ENCODE peak calls at places on chromosome 19, in nine cellular contexts. One of them, this sample, is unnamed.

GRCh38 chr19:16530540-16531379 is 11.5 kb downstream of the CHERP start:
- DNase-seq in amniotic stem cell: no peak
- DNase-seq in activated T-cell treated with anti-CD3 and anti-CD28 coated beads, Interleukin-2, amount 50 U/mL, for 1 hour: no peak
- DNase-seq in stimulated activated CD8-positive, alpha-beta memory T cell treated with anti-CD3 and anti-CD28 coated beads, Interleukin-2, amount 100 ng/mL, for 1 hour: no peak
- DNase-seq in foreskin keratinocyte: no peak
- DNase-seq in ELR: no peak
- DNase-seq in stimulated activated CD4-positive, alpha-beta T cell treated with anti-CD3 and anti-CD28 coated beads, Interleukin-4, amount 100 ng/mL, for 1 hour: no peak
- DNase-seq in NCI-H2171: no peak
- DNase-seq in testis: no peak
- DNase-seq in this sample: no peak

GRCh38 chr19:48461982-48462655 is 6.7 kb downstream of the KCNJ14 start:
- DNase-seq in amniotic stem cell: no peak
- DNase-seq in activated T-cell treated with anti-CD3 and anti-CD28 coated beads, Interleukin-2, amount 50 U/mL, for 1 hour: no peak
- DNase-seq in stimulated activated CD8-positive, alpha-beta memory T cell treated with anti-CD3 and anti-CD28 coated beads, Interleukin-2, amount 100 ng/mL, for 1 hour: no peak
- DNase-seq in foreskin keratinocyte: no peak
- DNase-seq in ELR: peak
- DNase-seq in stimulated activated CD4-positive, alpha-beta T cell treated with anti-CD3 and anti-CD28 coated beads, Interleukin-4, amount 100 ng/mL, for 1 hour: no peak
- DNase-seq in NCI-H2171: no peak
- DNase-seq in testis: peak
- DNase-seq in this sample: no peak

GRCh38 chr19:46859637-46860124 is 1.1 kb upstream of the ARHGAP35 start:
- DNase-seq in amniotic stem cell: peak
- DNase-seq in activated T-cell treated with anti-CD3 and anti-CD28 coated beads, Interleukin-2, amount 50 U/mL, for 1 hour: no peak
- DNase-seq in stimulated activated CD8-positive, alpha-beta memory T cell treated with anti-CD3 and anti-CD28 coated beads, Interleukin-2, amount 100 ng/mL, for 1 hour: no peak
- DNase-seq in foreskin keratinocyte: peak
- DNase-seq in ELR: peak
- DNase-seq in stimulated activated CD4-positive, alpha-beta T cell treated with anti-CD3 and anti-CD28 coated beads, Interleukin-4, amount 100 ng/mL, for 1 hour: no peak
- DNase-seq in NCI-H2171: peak
- DNase-seq in testis: peak
- DNase-seq in this sample: peak

GRCh38 chr19:21593934-21594844 is 88.8 kb downstream of the ZNF429 start:
- DNase-seq in amniotic stem cell: no peak
- DNase-seq in activated T-cell treated with anti-CD3 and anti-CD28 coated beads, Interleukin-2, amount 50 U/mL, for 1 hour: no peak
- DNase-seq in stimulated activated CD8-positive, alpha-beta memory T cell treated with anti-CD3 and anti-CD28 coated beads, Interleukin-2, amount 100 ng/mL, for 1 hour: no peak
- DNase-seq in foreskin keratinocyte: no peak
- DNase-seq in ELR: no peak
- DNase-seq in stimulated activated CD4-positive, alpha-beta T cell treated with anti-CD3 and anti-CD28 coated beads, Interleukin-4, amount 100 ng/mL, for 1 hour: no peak
- DNase-seq in NCI-H2171: no peak
- DNase-seq in testis: no peak
- DNase-seq in this sample: peak

GRCh38 chr19:42335374-42335936 is 10.0 kb downstream of the MEGF8 start:
- DNase-seq in amniotic stem cell: no peak
- DNase-seq in activated T-cell treated with anti-CD3 and anti-CD28 coated beads, Interleukin-2, amount 50 U/mL, for 1 hour: no peak
- DNase-seq in stimulated activated CD8-positive, alpha-beta memory T cell treated with anti-CD3 and anti-CD28 coated beads, Interleukin-2, amount 100 ng/mL, for 1 hour: no peak
- DNase-seq in foreskin keratinocyte: no peak
- DNase-seq in ELR: no peak
- DNase-seq in stimulated activated CD4-positive, alpha-beta T cell treated with anti-CD3 and anti-CD28 coated beads, Interleukin-4, amount 100 ng/mL, for 1 hour: no peak
- DNase-seq in NCI-H2171: no peak
- DNase-seq in testis: no peak
- DNase-seq in this sample: no peak

GRCh38 chr19:9144920-9145319 is 4.7 kb downstream of the ZNF317 start:
- DNase-seq in amniotic stem cell: no peak
- DNase-seq in activated T-cell treated with anti-CD3 and anti-CD28 coated beads, Interleukin-2, amount 50 U/mL, for 1 hour: no peak
- DNase-seq in stimulated activated CD8-positive, alpha-beta memory T cell treated with anti-CD3 and anti-CD28 coated beads, Interleukin-2, amount 100 ng/mL, for 1 hour: no peak
- DNase-seq in foreskin keratinocyte: no peak
- DNase-seq in ELR: peak
- DNase-seq in stimulated activated CD4-positive, alpha-beta T cell treated with anti-CD3 and anti-CD28 coated beads, Interleukin-4, amount 100 ng/mL, for 1 hour: no peak
- DNase-seq in NCI-H2171: no peak
- DNase-seq in testis: no peak
- DNase-seq in this sample: no peak

GRCh38 chr19:7772752-7773291 is 9.8 kb downstream of the CLEC4M start:
- DNase-seq in amniotic stem cell: no peak
- DNase-seq in activated T-cell treated with anti-CD3 and anti-CD28 coated beads, Interleukin-2, amount 50 U/mL, for 1 hour: no peak
- DNase-seq in stimulated activated CD8-positive, alpha-beta memory T cell treated with anti-CD3 and anti-CD28 coated beads, Interleukin-2, amount 100 ng/mL, for 1 hour: no peak
- DNase-seq in foreskin keratinocyte: peak
- DNase-seq in ELR: peak
- DNase-seq in stimulated activated CD4-positive, alpha-beta T cell treated with anti-CD3 and anti-CD28 coated beads, Interleukin-4, amount 100 ng/mL, for 1 hour: peak
- DNase-seq in NCI-H2171: no peak
- DNase-seq in testis: no peak
- DNase-seq in this sample: no peak

GRCh38 chr19:43470288-43470687 is 4.9 kb upstream of the LYPD3 start:
- DNase-seq in amniotic stem cell: peak
- DNase-seq in activated T-cell treated with anti-CD3 and anti-CD28 coated beads, Interleukin-2, amount 50 U/mL, for 1 hour: peak
- DNase-seq in stimulated activated CD8-positive, alpha-beta memory T cell treated with anti-CD3 and anti-CD28 coated beads, Interleukin-2, amount 100 ng/mL, for 1 hour: peak
- DNase-seq in foreskin keratinocyte: no peak
- DNase-seq in ELR: peak
- DNase-seq in stimulated activated CD4-positive, alpha-beta T cell treated with anti-CD3 and anti-CD28 coated beads, Interleukin-4, amount 100 ng/mL, for 1 hour: peak
- DNase-seq in NCI-H2171: no peak
- DNase-seq in testis: no peak
- DNase-seq in this sample: no peak

GRCh38 chr19:18439025-18439909 is 1.3 kb upstream of the ISYNA1 start:
- DNase-seq in amniotic stem cell: no peak
- DNase-seq in activated T-cell treated with anti-CD3 and anti-CD28 coated beads, Interleukin-2, amount 50 U/mL, for 1 hour: peak
- DNase-seq in stimulated activated CD8-positive, alpha-beta memory T cell treated with anti-CD3 and anti-CD28 coated beads, Interleukin-2, amount 100 ng/mL, for 1 hour: no peak
- DNase-seq in foreskin keratinocyte: no peak
- DNase-seq in ELR: peak
- DNase-seq in stimulated activated CD4-positive, alpha-beta T cell treated with anti-CD3 and anti-CD28 coated beads, Interleukin-4, amount 100 ng/mL, for 1 hour: no peak
- DNase-seq in NCI-H2171: no peak
- DNase-seq in testis: peak
- DNase-seq in this sample: peak

GRCh38 chr19:6220385-6221191 is 59.2 kb downstream of the MLLT1 start:
- DNase-seq in amniotic stem cell: no peak
- DNase-seq in activated T-cell treated with anti-CD3 and anti-CD28 coated beads, Interleukin-2, amount 50 U/mL, for 1 hour: no peak
- DNase-seq in stimulated activated CD8-positive, alpha-beta memory T cell treated with anti-CD3 and anti-CD28 coated beads, Interleukin-2, amount 100 ng/mL, for 1 hour: no peak
- DNase-seq in foreskin keratinocyte: no peak
- DNase-seq in ELR: peak
- DNase-seq in stimulated activated CD4-positive, alpha-beta T cell treated with anti-CD3 and anti-CD28 coated beads, Interleukin-4, amount 100 ng/mL, for 1 hour: no peak
- DNase-seq in NCI-H2171: no peak
- DNase-seq in testis: peak
- DNase-seq in this sample: peak

GRCh38 chr19:23318143-23318542 is 67.9 kb upstream of the ZNF724 start:
- DNase-seq in amniotic stem cell: no peak
- DNase-seq in activated T-cell treated with anti-CD3 and anti-CD28 coated beads, Interleukin-2, amount 50 U/mL, for 1 hour: no peak
- DNase-seq in stimulated activated CD8-positive, alpha-beta memory T cell treated with anti-CD3 and anti-CD28 coated beads, Interleukin-2, amount 100 ng/mL, for 1 hour: no peak
- DNase-seq in foreskin keratinocyte: no peak
- DNase-seq in ELR: peak
- DNase-seq in stimulated activated CD4-positive, alpha-beta T cell treated with anti-CD3 and anti-CD28 coated beads, Interleukin-4, amount 100 ng/mL, for 1 hour: no peak
- DNase-seq in NCI-H2171: no peak
- DNase-seq in testis: no peak
- DNase-seq in this sample: no peak

GRCh38 chr19:2246801-2247361 is 2.2 kb upstream of the AMH start:
- DNase-seq in amniotic stem cell: no peak
- DNase-seq in activated T-cell treated with anti-CD3 and anti-CD28 coated beads, Interleukin-2, amount 50 U/mL, for 1 hour: no peak
- DNase-seq in stimulated activated CD8-positive, alpha-beta memory T cell treated with anti-CD3 and anti-CD28 coated beads, Interleukin-2, amount 100 ng/mL, for 1 hour: no peak
- DNase-seq in foreskin keratinocyte: no peak
- DNase-seq in ELR: peak
- DNase-seq in stimulated activated CD4-positive, alpha-beta T cell treated with anti-CD3 and anti-CD28 coated beads, Interleukin-4, amount 100 ng/mL, for 1 hour: no peak
- DNase-seq in NCI-H2171: no peak
- DNase-seq in testis: peak
- DNase-seq in this sample: peak

This sample was measured in adrenal gland.